ENCODE peak calls at places on chromosomes 11 and 22, in six cellular contexts. I is A549, N is Caco-2, Q is upper lobe of left lung, R is left ventricle myocardium inferior, U is GM23248. F is an unnamed sample.

GRCh38 chr11:46290598-46291309 is 13.3 kb downstream of the CREB3L1 start:
- DNase-seq in I (no peak), N (peak; percentile 89), Q (peak; percentile 83), R (peak; percentile 78), U (peak; percentile 97), F (no peak)

GRCh38 chr11:91350931-91351330 is 873.7 kb upstream of the FAT3 start:
- DNase-seq in I (no peak), N (no peak), Q (no peak), R (no peak), U (no peak), F (no peak)

GRCh38 chr11:114953039-114953438 is 274.7 kb downstream of the NXPE2 start:
- DNase-seq in I (no peak), N (no peak), Q (no peak), R (no peak), U (no peak), F (no peak)

GRCh38 chr11:92852946-92853345 is 116.5 kb upstream of the MTNR1B start:
- DNase-seq in I (no peak), N (no peak), Q (no peak), R (no peak), U (peak; percentile 27), F (no peak)

GRCh38 chr22:30226192-30226832 is 20.2 kb downstream of the LIF start:
- DNase-seq in I (peak; percentile 58), N (no peak), Q (no peak), R (no peak), U (no peak), F (no peak)

GRCh38 chr11:6681949-6682348 is 1.2 kb downstream of the MRPL17 start:
- DNase-seq in I (no peak), N (no peak), Q (no peak), R (no peak), U (peak; percentile 53), F (no peak)

GRCh38 chr11:128424867-128425285 is 162.5 kb downstream of the ETS1 start:
- DNase-seq in I (no peak), N (peak; percentile 77), Q (no peak), R (peak; percentile 50), U (peak; percentile 63), F (no peak)

GRCh38 chr11:9759519-9760179 is 95.8 kb downstream of the SWAP70 start:
- DNase-seq in I (peak; percentile 93), N (peak; percentile 84), Q (peak; percentile 89), R (peak; percentile 83), U (peak; percentile 99), F (peak; percentile 71)

GRCh38 chr11:111403021-111403725 is 24.1 kb upstream of the POU2AF1 start:
- DNase-seq in I (no peak), N (no peak), Q (no peak), R (no peak), U (no peak), F (no peak)

GRCh38 chr11:12653729-12654128 is 20.5 kb upstream of the TEAD1 start:
- DNase-seq in I (no peak), N (peak; percentile 46), Q (no peak), R (no peak), U (no peak), F (no peak)

DNA sequence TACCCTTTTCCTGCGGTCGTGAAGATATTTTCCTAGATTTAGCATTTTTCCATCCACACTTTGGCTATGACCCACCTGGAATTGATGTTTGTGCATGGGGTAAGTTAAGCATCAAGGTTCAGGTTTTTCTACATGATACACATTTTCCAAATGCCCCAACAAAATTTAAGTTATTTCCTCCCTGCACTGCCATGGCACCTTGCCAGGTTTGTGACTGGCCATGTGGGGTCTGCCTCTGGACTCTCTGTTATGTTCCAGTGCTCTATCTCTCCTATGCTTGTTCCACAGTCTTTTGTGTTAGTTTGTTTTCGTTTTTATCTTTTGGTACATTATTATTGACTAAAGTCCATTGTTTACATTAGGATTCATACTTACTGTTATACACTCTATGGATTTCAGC is 934.3 kb downstream of the TBC1D22A start:
- DNase-seq in I (no peak), N (no peak), Q (no peak), R (no peak), U (no peak), F (no peak)
- H3K9me3 ChIP-seq in I (no peaks in the 10 kb centered on the region), N (no peaks in the 10 kb centered on the region), Q (no peaks in the 10 kb centered on the region), R (peaks cover 3% of the 10 kb centered on the region), U (no peaks in the 10 kb centered on the region), F (no peaks in the 10 kb centered on the region)

GRCh38 chr11:2643746-2644145 is 56.0 kb downstream of the KCNQ1OT1 start:
- DNase-seq in I (no peak), N (no peak), Q (no peak), R (no peak), U (no peak), F (no peak)

GRCh38 chr11:2647167-2647566 is 52.6 kb downstream of the KCNQ1OT1 start:
- DNase-seq in I (no peak), N (no peak), Q (no peak), R (no peak), U (no peak), F (no peak)

GRCh38 chr11:2645779-2646118 is 54.0 kb downstream of the KCNQ1OT1 start:
- DNase-seq in I (no peak), N (no peak), Q (no peak), R (no peak), U (no peak), F (no peak)

GRCh38 chr11:2647953-2648352 is 51.8 kb downstream of the KCNQ1OT1 start:
- DNase-seq in I (no peak), N (no peak), Q (no peak), R (no peak), U (no peak), F (no peak)

GRCh38 chr11:2644844-2645778 is 54.7 kb downstream of the KCNQ1OT1 start:
- DNase-seq in I (no peak), N (no peak), Q (no peak), R (no peak), U (no peak), F (no peak)
- H3K9me3 ChIP-seq in I (peaks cover 97% of the 10 kb centered on the region), N (peaks cover 90% of the 10 kb centered on the region), Q (peaks cover 91% of the 10 kb centered on the region), R (peaks cover 100% of the 10 kb centered on the region), U (peaks cover 24% of the 10 kb centered on the region), F (peaks cover 14% of the 10 kb centered on the region)

DNA sequence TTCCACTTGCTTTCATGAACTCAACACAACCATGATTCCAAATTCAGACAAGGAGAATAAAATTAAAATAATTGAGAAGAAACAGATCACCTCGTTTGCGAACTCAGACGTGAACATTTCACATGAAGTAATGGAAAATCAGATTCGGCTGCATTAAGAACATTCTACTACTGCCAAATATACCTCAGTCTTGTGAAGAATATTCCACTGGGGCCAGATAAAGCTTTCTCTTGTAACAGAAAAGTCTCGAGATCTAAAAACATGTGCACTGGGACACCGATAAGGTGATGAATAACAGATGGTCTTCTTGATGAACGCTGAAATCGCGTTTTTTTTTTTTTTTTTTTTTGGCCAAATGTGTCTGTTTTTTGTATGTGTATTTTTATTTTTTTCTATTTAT is 761.1 kb downstream of the BRD1 start:
- DNase-seq in I (no peak), N (no peak), Q (no peak), R (no peak), U (no peak), F (no peak)
- H3K9me3 ChIP-seq in I (no peaks in the 10 kb centered on the region), N (no peaks in the 10 kb centered on the region), Q (no peaks in the 10 kb centered on the region), R (no peaks in the 10 kb centered on the region), U (no peaks in the 10 kb centered on the region), F (no peaks in the 10 kb centered on the region)

GRCh38 chr11:124863137-124863825 is 2.0 kb upstream of the ROBO3 start:
- DNase-seq in I (no peak), N (peak; percentile 50), Q (peak; percentile 79), R (no peak), U (peak; percentile 82), F (no peak)

GRCh38 chr11:124861670-124862069 is 3.6 kb upstream of the ROBO3 start:
- DNase-seq in I (no peak), N (peak; percentile 25), Q (no peak), R (no peak), U (no peak), F (no peak)

GRCh38 chr11:124864176-124864891 is 898 bp upstream of the ROBO3 start:
- DNase-seq in I (no peak), N (peak; percentile 32), Q (no peak), R (no peak), U (no peak), F (no peak)

GRCh38 chr11:124863826-124864165 is 1.4 kb upstream of the ROBO3 start:
- DNase-seq in I (no peak), N (peak; percentile 38), Q (no peak), R (no peak), U (no peak), F (no peak)

DNA sequence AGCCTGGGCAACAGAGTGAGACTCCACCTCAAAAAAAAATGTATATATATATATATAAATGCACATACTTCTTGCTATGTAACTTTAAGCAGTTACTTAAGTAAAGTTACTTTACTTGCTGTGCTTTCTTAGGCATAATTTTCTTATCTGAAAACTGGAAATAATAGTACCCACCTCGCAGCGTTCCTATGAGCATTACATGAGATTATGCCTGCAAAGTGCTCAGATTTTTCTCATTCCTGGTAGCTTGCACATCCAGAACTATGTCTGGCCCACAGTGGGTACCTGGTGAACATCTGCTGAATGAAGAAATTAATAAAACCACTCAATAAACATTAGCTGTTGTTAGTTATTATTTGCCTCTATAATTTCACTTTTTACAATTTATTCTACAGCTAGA is 6.1 kb upstream of the ROBO3 start:
- DNase-seq in I (no peak), N (no peak), Q (no peak), R (no peak), U (no peak), F (no peak)
- H3K9me3 ChIP-seq in I (no peaks in the 10 kb centered on the region), N (peaks cover 4% of the 10 kb centered on the region), Q (no peaks in the 10 kb centered on the region), R (peaks cover 6% of the 10 kb centered on the region), U (no peaks in the 10 kb centered on the region), F (no peaks in the 10 kb centered on the region)

DNA sequence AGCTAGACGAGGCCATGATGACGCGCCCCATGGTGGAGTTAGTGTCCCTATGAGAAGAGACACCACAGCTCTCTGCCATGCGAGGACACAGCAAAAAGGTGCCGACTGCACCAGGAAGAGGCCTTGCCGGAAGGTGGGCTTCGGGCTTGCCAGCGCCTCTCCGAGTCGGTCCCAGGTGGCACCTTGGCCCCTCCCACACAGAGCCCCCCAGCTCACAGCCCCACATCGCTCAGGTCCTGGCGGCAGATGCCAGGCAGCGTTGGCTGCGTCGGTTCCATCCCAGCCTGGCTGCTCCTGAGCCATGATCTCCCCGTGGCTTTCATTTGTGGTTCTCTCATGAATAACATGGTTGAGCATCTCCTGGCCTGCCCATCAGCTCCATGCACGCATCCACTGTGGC is 24.0 kb downstream of the CHID1 start:
- DNase-seq in I (no peak), N (no peak), Q (no peak), R (no peak), U (no peak), F (no peak)
- H3K9me3 ChIP-seq in I (no peaks in the 10 kb centered on the region), N (no peaks in the 10 kb centered on the region), Q (no peaks in the 10 kb centered on the region), R (no peaks in the 10 kb centered on the region), U (no peaks in the 10 kb centered on the region), F (no peaks in the 10 kb centered on the region)

DNA sequence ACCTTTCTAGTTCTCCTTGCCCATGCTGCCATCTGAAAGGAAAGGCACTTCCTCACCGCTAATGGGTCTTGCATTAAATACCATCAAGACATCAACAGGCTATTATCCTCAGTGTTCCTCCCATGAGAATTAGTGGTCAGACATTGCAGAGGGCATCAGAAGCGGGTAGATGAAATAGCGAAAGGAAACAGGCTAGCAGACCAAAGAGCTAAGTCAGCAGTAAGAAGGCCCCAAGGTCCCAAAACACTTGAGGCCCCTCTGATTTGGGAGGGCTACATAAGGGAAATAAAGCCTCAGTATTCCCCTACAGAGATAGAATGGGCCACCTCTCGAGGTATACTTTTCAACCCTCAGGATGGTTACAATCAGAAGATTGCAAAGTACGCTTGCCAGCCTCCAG is 12.9 kb downstream of the KCNJ11 start:
- DNase-seq in I (no peak), N (no peak), Q (no peak), R (no peak), U (no peak), F (no peak)
- H3K9me3 ChIP-seq in I (peaks cover 20% of the 10 kb centered on the region), N (peaks cover 31% of the 10 kb centered on the region), Q (peaks cover 38% of the 10 kb centered on the region), R (peaks cover 46% of the 10 kb centered on the region), U (no peaks in the 10 kb centered on the region), F (peaks cover 13% of the 10 kb centered on the region)

GRCh38 chr11:29773656-29774264 is 243.1 kb downstream of the KCNA4 start:
- DNase-seq in I (no peak), N (no peak), Q (no peak), R (peak; percentile 25), U (peak; percentile 51), F (no peak)
- H3K9me3 ChIP-seq in I (no peaks in the 10 kb centered on the region), N (no peaks in the 10 kb centered on the region), Q (no peaks in the 10 kb centered on the region), R (no peaks in the 10 kb centered on the region), U (no peaks in the 10 kb centered on the region), F (no peaks in the 10 kb centered on the region)

GRCh38 chr11:3357994-3358676 is 20.8 kb downstream of the ZNF195 start:
- DNase-seq in I (no peak), N (no peak), Q (no peak), R (no peak), U (no peak), F (no peak)
- H3K9me3 ChIP-seq in I (peaks cover 96% of the 10 kb centered on the region), N (peaks cover 52% of the 10 kb centered on the region), Q (peaks cover 87% of the 10 kb centered on the region), R (peaks cover 100% of the 10 kb centered on the region), U (peaks cover 29% of the 10 kb centered on the region), F (peaks cover 58% of the 10 kb centered on the region)

F was measured in T-helper 17 cell.